ENCODE peak calls at places on chromosomes 16 and 17, in four cellular contexts. One of them, this sample, is unnamed.

GRCh38 chr16:10736926-10737625 is 6.6 kb upstream of the NUBP1 start:
- DNase-seq in stimulated activated CD4-positive, alpha-beta T cell treated with anti-CD3 and anti-CD28 coated beads, Interleukin-1b, Interleukin-23, amount 100 ng/mL, for 1 hour: peak
- DNase-seq in HCEC 1CT: peak
- DNase-seq in esophagus squamous epithelium: no peak
- DNase-seq in this sample: peak

GRCh38 chr17:34254146-34254545 is 939 bp upstream of the CCL2 start:
- DNase-seq in esophagus squamous epithelium: no peak
- DNase-seq in stimulated activated CD4-positive, alpha-beta T cell treated with anti-CD3 and anti-CD28 coated beads, Interleukin-1b, Interleukin-23, amount 100 ng/mL, for 1 hour: no peak
- DNase-seq in HCEC 1CT: peak
- DNase-seq in this sample: no peak

GRCh38 chr17:81249233-81250040 is 10.3 kb downstream of the NDUFAF8 start:
- DNase-seq in HCEC 1CT: no peak
- DNase-seq in esophagus squamous epithelium: no peak
- DNase-seq in stimulated activated CD4-positive, alpha-beta T cell treated with anti-CD3 and anti-CD28 coated beads, Interleukin-1b, Interleukin-23, amount 100 ng/mL, for 1 hour: no peak
- DNase-seq in this sample: no peak

GRCh38 chr16:79067600-79067999 is 532.9 kb downstream of the MAF start:
- DNase-seq in HCEC 1CT: no peak
- DNase-seq in stimulated activated CD4-positive, alpha-beta T cell treated with anti-CD3 and anti-CD28 coated beads, Interleukin-1b, Interleukin-23, amount 100 ng/mL, for 1 hour: no peak
- DNase-seq in esophagus squamous epithelium: no peak
- DNase-seq in this sample: no peak

GRCh38 chr16:2846511-2847310 is 11.3 kb downstream of the PRSS22 start:
- DNase-seq in stimulated activated CD4-positive, alpha-beta T cell treated with anti-CD3 and anti-CD28 coated beads, Interleukin-1b, Interleukin-23, amount 100 ng/mL, for 1 hour: no peak
- DNase-seq in esophagus squamous epithelium: no peak
- DNase-seq in HCEC 1CT: peak
- DNase-seq in this sample: no peak

GRCh38 chr16:79536958-79537357 is 63.6 kb downstream of the MAF start:
- DNase-seq in esophagus squamous epithelium: no peak
- DNase-seq in HCEC 1CT: no peak
- DNase-seq in stimulated activated CD4-positive, alpha-beta T cell treated with anti-CD3 and anti-CD28 coated beads, Interleukin-1b, Interleukin-23, amount 100 ng/mL, for 1 hour: no peak
- DNase-seq in this sample: no peak

GRCh38 chr16:736936-737481 is 3.8 kb downstream of the CIAO3 start:
- DNase-seq in esophagus squamous epithelium: no peak
- DNase-seq in stimulated activated CD4-positive, alpha-beta T cell treated with anti-CD3 and anti-CD28 coated beads, Interleukin-1b, Interleukin-23, amount 100 ng/mL, for 1 hour: no peak
- DNase-seq in HCEC 1CT: no peak
- DNase-seq in this sample: no peak

GRCh38 chr17:7220593-7221280 is 999 bp downstream of the ACADVL start:
- DNase-seq in stimulated activated CD4-positive, alpha-beta T cell treated with anti-CD3 and anti-CD28 coated beads, Interleukin-1b, Interleukin-23, amount 100 ng/mL, for 1 hour: no peak
- DNase-seq in HCEC 1CT: peak
- DNase-seq in esophagus squamous epithelium: no peak
- DNase-seq in this sample: peak

GRCh38 chr16:74984194-74984669 is 691 bp downstream of the WDR59 start:
- DNase-seq in esophagus squamous epithelium: no peak
- DNase-seq in stimulated activated CD4-positive, alpha-beta T cell treated with anti-CD3 and anti-CD28 coated beads, Interleukin-1b, Interleukin-23, amount 100 ng/mL, for 1 hour: no peak
- DNase-seq in HCEC 1CT: no peak
- DNase-seq in this sample: no peak

GRCh38 chr17:1491406-1492248 is 859 bp downstream of the MYO1C start:
- DNase-seq in stimulated activated CD4-positive, alpha-beta T cell treated with anti-CD3 and anti-CD28 coated beads, Interleukin-1b, Interleukin-23, amount 100 ng/mL, for 1 hour: no peak
- DNase-seq in HCEC 1CT: peak
- DNase-seq in esophagus squamous epithelium: no peak
- DNase-seq in this sample: peak

GRCh38 chr17:40452074-40452787 is 9.0 kb downstream of the IGFBP4 start:
- DNase-seq in esophagus squamous epithelium: no peak
- DNase-seq in HCEC 1CT: peak
- DNase-seq in stimulated activated CD4-positive, alpha-beta T cell treated with anti-CD3 and anti-CD28 coated beads, Interleukin-1b, Interleukin-23, amount 100 ng/mL, for 1 hour: no peak
- DNase-seq in this sample: no peak